ENCODE peak calls at places on chromosomes 11 and 22, in seven cellular contexts. W, D, K, S, O, Q and F are unnamed samples.

GRCh38 chr22:33321466-33321865 is 263.3 kb upstream of the SYN3 start:
- DNase-seq in Q (no peak), W (no peak), O (no peak), D (no peak), S (no peak), K (no peak), F (no peak)

GRCh38 chr11:59009661-59010060 is 70.4 kb downstream of the GLYATL1 start:
- DNase-seq in S (no peak), K (no peak), Q (peak), D (no peak), W (no peak), O (no peak), F (no peak)

GRCh38 chr11:76634934-76635333 is 35.6 kb downstream of the LRRC32 start:
- DNase-seq in S (no peak), Q (no peak), W (no peak), O (no peak), K (no peak), D (no peak), F (no peak)

GRCh38 chr11:118652681-118653181 is 26.7 kb downstream of the TREH start:
- DNase-seq in Q (peak), S (no peak), D (no peak), W (no peak), K (no peak), O (peak), F (no peak)

GRCh38 chr11:47083913-47084312 is 92.8 kb downstream of the ARFGAP2 start:
- DNase-seq in K (no peak), S (no peak), Q (no peak), W (no peak), D (no peak), O (no peak), F (no peak)

GRCh38 chr22:47627561-47628253 is 865.3 kb downstream of the TBC1D22A start:
- DNase-seq in D (no peak), W (peak), K (peak), Q (no peak), O (no peak), S (no peak), F (no peak)

GRCh38 chr11:121367434-121367833 is 74.9 kb downstream of the SC5D start:
- DNase-seq in S (no peak), O (no peak), D (no peak), W (no peak), K (no peak), Q (peak), F (no peak)

GRCh38 chr11:82889133-82890001 is 10.9 kb downstream of the PRCP start:
- DNase-seq in O (no peak), K (peak), W (no peak), S (no peak), Q (peak), D (no peak), F (peak)

GRCh38 chr11:78860720-78861422 is 286.2 kb upstream of the NARS2 start:
- DNase-seq in D (no peak), S (no peak), K (peak), O (no peak), Q (no peak), W (no peak), F (no peak)

GRCh38 chr11:80155412-80156017 is 714.7 kb upstream of the TENM4 start:
- DNase-seq in K (peak), S (no peak), W (no peak), D (peak), Q (peak), O (no peak), F (no peak)

GRCh38 chr22:35343664-35344550 is 37.0 kb upstream of the HMOX1 start:
- DNase-seq in Q (no peak), D (no peak), O (no peak), W (no peak), K (no peak), S (no peak), F (no peak)

GRCh38 chr11:78325274-78325781 is 92.3 kb downstream of the GAB2 start:
- DNase-seq in K (no peak), Q (no peak), D (no peak), O (no peak), W (no peak), S (no peak), F (no peak)

GRCh38 chr11:5204787-5205186 is 4.3 kb upstream of the OR51V1 start:
- DNase-seq in W (no peak), S (no peak), O (no peak), D (peak), Q (peak), K (no peak), F (no peak)

GRCh38 chr11:76225122-76225584 is 18.9 kb upstream of the WNT11 start:
- DNase-seq in Q (no peak), O (no peak), D (no peak), K (no peak), S (peak), W (no peak), F (no peak)

GRCh38 chr11:66891849-66892660 is 35.2 kb downstream of the LRFN4 start:
- DNase-seq in S (peak), W (no peak), K (peak), D (peak), O (no peak), Q (peak), F (peak)

GRCh38 chr22:22410121-22410520 is 98.4 kb downstream of the ZNF280B start:
- DNase-seq in O (no peak), K (no peak), W (no peak), Q (peak), S (peak), D (no peak), F (peak)

GRCh38 chr11:74926304-74927030 is 22.4 kb downstream of the XRRA1 start:
- DNase-seq in D (no peak), O (no peak), W (no peak), Q (no peak), K (no peak), S (no peak), F (no peak)

GRCh38 chr11:10304495-10305261 is at the start of gene ADM:
- DNase-seq in K (peak), W (peak), Q (peak), S (peak), D (peak), O (peak), F (peak)
- TF ChIP-seq CTCF in K (peak), W (peak), Q (no peak), S (peak), D (peak), O (peak), F (peak)

DNA sequence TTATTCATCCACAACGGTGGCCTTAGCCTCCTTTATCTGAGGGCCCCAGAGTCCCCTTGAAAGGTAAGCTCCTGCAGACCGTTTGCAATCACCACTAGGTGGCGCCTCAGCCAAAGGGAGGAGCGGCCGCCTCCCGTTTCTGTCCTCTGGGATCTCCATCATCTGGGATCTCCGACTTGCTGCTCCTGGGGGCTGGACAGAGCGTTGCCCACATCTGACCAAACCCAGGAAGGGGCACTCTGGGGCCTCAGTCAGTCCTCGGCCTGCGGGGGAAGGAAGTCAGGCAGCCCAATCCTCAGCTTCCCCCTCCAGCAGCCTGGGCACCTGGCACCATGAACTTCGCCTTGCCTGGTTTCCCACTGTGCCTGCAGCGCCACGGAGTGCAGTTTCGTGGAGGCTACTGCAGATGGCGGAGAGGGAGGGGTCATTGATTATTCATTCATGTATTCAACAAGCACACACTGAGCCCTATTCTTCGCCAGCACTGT is 23.5 kb downstream of the TP53I11 start:
- DNase-seq in S (peak), K (peak), W (peak), O (no peak), D (peak), Q (peak), F (no peak)
- TF ChIP-seq CTCF in S (peak), K (peak), W (peak), O (peak), D (peak), Q (peak), F (peak)

GRCh38 chr11:96954587-96954986 is 564.8 kb downstream of the JRKL start:
- DNase-seq in S (no peak), W (no peak), K (no peak), O (no peak), Q (no peak), D (no peak), F (no peak)
- TF ChIP-seq CTCF in S (no peak), W (no peak), K (no peak), O (no peak), Q (no peak), D (no peak), F (no peak)

GRCh38 chr11:102279641-102280170 is 37.6 kb upstream of the BIRC3 start:
- DNase-seq in Q (no peak), S (no peak), K (no peak), O (no peak), W (no peak), D (no peak), F (no peak)
- TF ChIP-seq CTCF in Q (no peak), S (no peak), K (no peak), O (no peak), W (no peak), D (no peak), F (no peak)

DNA sequence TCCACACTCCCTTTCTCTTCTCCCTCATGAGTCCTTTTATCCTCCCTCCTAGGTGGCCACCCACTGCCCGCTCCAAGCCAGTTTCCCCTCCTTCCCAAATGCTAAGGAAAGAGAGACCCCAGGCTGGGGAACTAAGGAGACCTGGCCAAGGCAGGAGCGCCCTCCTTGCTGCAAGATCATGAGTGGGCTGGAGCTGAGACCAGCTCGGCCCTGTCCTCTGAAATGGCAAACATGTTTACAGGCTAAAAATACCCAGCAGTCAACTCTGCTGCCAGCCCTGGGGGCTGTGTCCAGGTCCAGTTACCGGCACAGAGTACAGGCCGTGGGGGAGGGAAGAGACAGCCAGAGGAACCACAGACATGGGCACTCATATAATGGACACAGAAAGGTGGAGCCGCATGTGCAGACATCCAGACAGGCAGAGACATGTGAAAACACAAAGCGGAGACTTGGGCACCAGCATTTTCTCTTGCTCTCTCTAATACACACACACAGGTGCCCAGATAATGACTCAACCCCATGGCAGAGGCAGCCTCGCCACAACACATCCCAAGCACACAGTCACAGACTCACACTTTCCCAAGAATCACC is 1.2 kb upstream of the AHNAK start:
- DNase-seq in W (no peak), Q (no peak), D (peak), S (peak), K (no peak), O (no peak), F (no peak)
- TF ChIP-seq CTCF in W (no peak), Q (no peak), D (no peak), S (no peak), K (no peak), O (no peak), F (no peak)

GRCh38 chr11:60589611-60590010 is 74.4 kb downstream of the MS4A13 start:
- DNase-seq in S (no peak), D (no peak), W (no peak), K (no peak), O (no peak), Q (no peak), F (no peak)
- TF ChIP-seq CTCF in S (no peak), D (no peak), W (no peak), K (peak), O (no peak), Q (no peak), F (no peak)

GRCh38 chr11:125887373-125888324 is at the start of gene HYLS1:
- DNase-seq in W (peak), Q (peak), O (peak), K (peak), S (peak), D (peak), F (peak)
- TF ChIP-seq CTCF in W (peak), Q (no peak), O (peak), K (peak), S (peak), D (no peak), F (no peak)

GRCh38 chr22:42921301-42921700 is 64.2 kb upstream of the ARFGAP3 start:
- DNase-seq in W (no peak), D (no peak), Q (peak), K (no peak), S (no peak), O (no peak), F (no peak)
- TF ChIP-seq CTCF in W (no peak), D (no peak), Q (no peak), K (no peak), S (no peak), O (no peak), F (no peak)

GRCh38 chr22:45344339-45344738 is 34.6 kb downstream of the FAM118A start:
- DNase-seq in Q (no peak), D (peak), O (no peak), S (no peak), K (peak), W (no peak), F (no peak)
- TF ChIP-seq CTCF in Q (no peak), D (no peak), O (no peak), S (peak), K (peak), W (no peak), F (no peak)